ENCODE peak calls at places on chromosomes 16 and 17, in four cellular contexts. Z is prostate gland, S is sigmoid colon, T is pancreas. O is an unnamed sample.
A peak's percentile ranks its signal among the peaks of the same experiment; 100 is the strongest.

GRCh38 chr17:66406701-66407644 is 104.6 kb downstream of the PRKCA start:
- DNase-seq in Z (no peak), S (no peak), T (no peak), O (no peak)

GRCh38 chr17:3827124-3827773 is 18.8 kb downstream of the NCBP3 start:
- DNase-seq in Z (peak; percentile 55), S (no peak), T (peak; percentile 26), O (peak; percentile 73)

GRCh38 chr16:46428108-46429061 is 192.8 kb downstream of the SHCBP1 start:
- DNase-seq in Z (no peak), S (peak; percentile 44), T (no peak), O (no peak)

GRCh38 chr16:30348113-30348512 is 7.0 kb downstream of the CD2BP2 start:
- DNase-seq in Z (no peak), S (no peak), T (no peak), O (no peak)

GRCh38 chr17:71163121-71163812 is 957.6 kb upstream of the SOX9 start:
- DNase-seq in Z (peak; percentile 4), S (no peak), T (peak; percentile 82), O (no peak)

GRCh38 chr17:32484628-32485027 is 2.2 kb upstream of the CDK5R1 start:
- DNase-seq in Z (no peak), S (no peak), T (no peak), O (no peak)

GRCh38 chr17:66399441-66399840 is 97.0 kb downstream of the PRKCA start:
- DNase-seq in Z (no peak), S (no peak), T (no peak), O (no peak)

GRCh38 chr16:89564476-89565255 is 4.2 kb downstream of the RPL13 start:
- DNase-seq in Z (no peak), S (no peak), T (no peak), O (peak; percentile 41)

GRCh38 chr16:86872833-86873232 is 294.5 kb downstream of the FOXL1 start:
- DNase-seq in Z (no peak), S (no peak), T (no peak), O (no peak)

GRCh38 chr16:85138825-85139627 is 26.8 kb upstream of the CIBAR2 start:
- DNase-seq in Z (no peak), S (no peak), T (peak; percentile 54), O (peak; percentile 29)

GRCh38 chr17:28944862-28945741 is 6.2 kb downstream of the PHF12 start:
- DNase-seq in Z (no peak), S (no peak), T (no peak), O (no peak)

GRCh38 chr17:38750312-38751121 is 2.0 kb upstream of the PSMB3 start:
- DNase-seq in Z (no peak), S (no peak), T (no peak), O (peak; percentile 45)

GRCh38 chr17:20191066-20191465 is 181.9 kb downstream of the SPECC1 start:
- DNase-seq in Z (no peak), S (no peak), T (no peak), O (no peak)

GRCh38 chr17:74305865-74306654 is 20.0 kb upstream of the KIF19 start:
- DNase-seq in Z (no peak), S (no peak), T (no peak), O (no peak)

GRCh38 chr17:78839762-78840529 is 668 bp downstream of the USP36 start:
- DNase-seq in Z (no peak), S (peak; percentile 79), T (peak; percentile 37), O (peak; percentile 52)

GRCh38 chr16:54165912-54166265 is 120.7 kb downstream of the IRX3 start:
- DNase-seq in Z (no peak), S (no peak), T (no peak), O (no peak)

GRCh38 chr16:26019406-26019805 is 327.6 kb downstream of the HS3ST4 start:
- DNase-seq in Z (no peak), S (no peak), T (no peak), O (no peak)

GRCh38 chr16:81558444-81559175 is 114.0 kb downstream of the CMIP start:
- DNase-seq in Z (peak; percentile 89), S (no peak), T (peak; percentile 92), O (no peak)

GRCh38 chr17:51352798-51353197 is 92.5 kb downstream of the UTP18 start:
- DNase-seq in Z (no peak), S (no peak), T (no peak), O (no peak)

GRCh38 chr17:17671369-17672119 is 9.7 kb upstream of the RAI1 start:
- DNase-seq in Z (no peak), S (no peak), T (no peak), O (no peak)

GRCh38 chr17:47994714-47995113 is 23.8 kb downstream of the CDK5RAP3 start:
- DNase-seq in Z (no peak), S (no peak), T (no peak), O (no peak)

GRCh38 chr17:74457146-74457819 is 9.2 kb upstream of the CD300A start:
- DNase-seq in Z (peak; percentile 72), S (peak; percentile 88), T (peak; percentile 51), O (peak; percentile 88)

GRCh38 chr17:49053171-49053829 is 56.1 kb downstream of the IGF2BP1 start:
- DNase-seq in Z (no peak), S (no peak), T (no peak), O (no peak)

GRCh38 chr16:19583665-19584300 is 28.3 kb downstream of the VPS35L start:
- DNase-seq in Z (peak; percentile 10), S (no peak), T (peak; percentile 16), O (peak; percentile 39)

GRCh38 chr16:24838554-24839266 is 7.1 kb upstream of the SLC5A11 start:
- DNase-seq in Z (no peak), S (no peak), T (no peak), O (no peak)

GRCh38 chr17:8057691-8058114 is 18.8 kb downstream of the ALOX15B start:
- DNase-seq in Z (peak; percentile 72), S (peak; percentile 72), T (peak; percentile 31), O (peak; percentile 90)

GRCh38 chr17:81487487-81488275 is 24.9 kb downstream of the ACTG1 start:
- DNase-seq in Z (peak; percentile 68), S (peak; percentile 90), T (peak; percentile 78), O (peak; percentile 72)
- H3K27ac ChIP-seq in Z (peak overlapping the region; percentile 71), S (peak overlapping the region; percentile 74), T (peak overlapping the region; percentile 79), O (peak overlapping the region; percentile 48)

DNA sequence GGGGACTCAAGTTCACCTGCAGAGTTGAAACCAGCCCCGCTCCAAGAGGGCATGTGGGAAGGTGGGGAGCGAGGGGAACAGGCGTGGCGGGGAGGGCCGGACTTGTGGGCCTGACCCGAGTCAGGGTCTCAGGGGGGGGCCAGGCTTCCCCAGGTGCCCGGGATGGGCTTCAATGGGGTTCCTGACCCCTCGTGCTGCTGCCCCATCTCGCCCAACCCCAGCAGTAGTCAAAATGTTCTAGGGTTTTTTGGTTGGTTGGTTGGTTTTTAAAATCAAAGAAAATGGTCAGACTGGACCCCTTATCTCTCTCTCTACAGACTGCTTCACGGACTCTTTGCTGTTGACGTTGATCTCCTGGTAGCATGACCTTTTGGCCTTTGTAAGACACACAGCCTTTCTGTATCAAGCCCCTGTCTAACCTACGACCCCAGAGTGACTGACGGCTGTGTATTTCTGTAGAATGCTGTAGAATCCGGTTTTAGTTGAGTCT is 69.5 kb downstream of the AMFR start:
- DNase-seq in Z (no peak), S (peak; percentile 64), T (no peak), O (no peak)
- H3K4me3 ChIP-seq in Z (no peak overlapping the region), S (peak overlapping the region; percentile 46), T (no peak overlapping the region), O (no peak overlapping the region)

GRCh38 chr17:75981019-75981615 is 2.1 kb downstream of the TEN1 start:
- DNase-seq in Z (no peak), S (no peak), T (no peak), O (no peak)
- H3K27ac ChIP-seq in Z (no peak overlapping the region), S (no peak overlapping the region), T (no peak overlapping the region), O (no peak overlapping the region)

DNA sequence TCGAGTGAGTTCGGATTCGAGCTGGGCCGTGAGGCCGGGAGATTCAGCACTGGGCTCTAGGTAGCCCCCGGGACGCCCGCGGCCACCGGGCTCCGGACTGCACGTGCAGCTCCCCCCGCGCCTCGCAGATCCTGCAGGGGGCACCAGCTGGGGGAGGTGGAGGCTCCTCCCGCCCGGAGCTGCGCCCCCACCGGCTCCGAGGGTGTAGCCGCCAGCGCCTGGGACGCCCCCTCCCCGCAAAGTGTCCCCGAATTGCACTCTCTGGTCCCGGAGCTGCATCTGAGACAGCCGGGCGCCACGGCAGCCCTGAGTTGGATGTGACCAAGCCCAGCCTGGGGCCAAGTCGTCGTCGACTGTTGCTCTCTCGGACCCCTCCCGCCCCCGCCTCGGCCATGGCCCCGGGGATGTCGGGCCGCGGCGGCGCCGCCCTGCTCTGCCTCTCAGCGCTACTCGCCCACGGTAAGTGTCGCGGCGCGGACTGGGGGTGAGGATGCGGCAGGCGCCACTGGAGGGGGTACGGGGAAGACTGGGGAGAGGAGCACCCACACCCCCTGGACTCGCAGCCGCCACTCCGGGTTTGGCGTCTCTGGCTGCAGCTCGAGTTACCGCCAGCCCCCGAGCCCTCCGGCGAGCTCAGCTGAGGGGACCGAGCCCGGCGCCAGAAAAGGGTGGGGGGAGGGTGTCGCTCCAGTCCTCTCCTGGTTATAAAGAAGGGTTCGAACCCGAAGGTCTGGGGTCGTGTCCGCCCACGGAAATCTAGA is 1.5 kb downstream of the TMEM132E start:
- DNase-seq in Z (no peak), S (no peak), T (no peak), O (no peak)
- H3K4me3 ChIP-seq in Z (peak overlapping the region; percentile 14), S (peak overlapping the region; percentile 48), T (peak overlapping the region; percentile 41), O (no peak overlapping the region)

GRCh38 chr17:82062076-82062983 is 3.3 kb downstream of the DUS1L start:
- DNase-seq in Z (no peak), S (no peak), T (no peak), O (no peak)
- H3K27ac ChIP-seq in Z (peak overlapping the region; percentile 85), S (no peak overlapping the region), T (no peak overlapping the region), O (no peak overlapping the region)

GRCh38 chr17:56890906-56891674 is 22.8 kb downstream of the TRIM25 start:
- DNase-seq in Z (no peak), S (no peak), T (no peak), O (no peak)

GRCh38 chr17:56887552-56888467 is 26.0 kb downstream of the TRIM25 start:
- DNase-seq in Z (no peak), S (no peak), T (no peak), O (no peak)

GRCh38 chr17:56892333-56892732 is 21.5 kb downstream of the TRIM25 start:
- DNase-seq in Z (no peak), S (no peak), T (no peak), O (no peak)

GRCh38 chr17:56891751-56892150 is 22.1 kb downstream of the TRIM25 start:
- DNase-seq in Z (no peak), S (no peak), T (no peak), O (no peak)

DNA sequence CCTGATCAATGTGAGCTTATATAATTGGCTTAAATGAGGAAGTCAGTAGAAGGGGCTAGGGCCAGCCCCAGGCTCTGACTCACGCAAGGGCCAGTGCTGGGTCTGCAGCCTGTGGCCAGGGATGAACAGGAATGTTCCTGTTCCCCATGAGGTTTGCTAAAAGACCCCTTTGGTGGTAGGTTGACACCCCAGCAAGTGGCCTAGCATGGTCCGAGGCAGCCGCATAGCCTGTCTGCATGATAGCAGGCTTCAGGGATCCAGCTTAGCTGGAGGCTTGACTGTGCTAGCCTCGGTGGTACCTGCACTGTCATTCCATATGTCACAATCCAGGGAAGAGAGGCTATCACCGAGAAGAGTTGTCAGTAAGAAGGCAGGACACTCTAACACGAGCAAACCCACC is 23.5 kb downstream of the TRIM25 start:
- DNase-seq in Z (no peak), S (no peak), T (no peak), O (no peak)
- H3K4me3 ChIP-seq in Z (no peak overlapping the region), S (no peak overlapping the region), T (no peak overlapping the region), O (no peak overlapping the region)